ENCODE peak calls at places on chromosome 22, in seven cellular contexts. J, X, D, P, V, N and Z are unnamed samples.
A peak's percentile ranks its signal among the peaks of the same experiment; 100 is the strongest.

GRCh38 chr22:40666151-40666848 is 13.0 kb upstream of the MCHR1 start:
- DNase-seq in X (no peak), N (no peak), D (no peak), V (no peak), P (no peak), J (no peak), Z (no peak)

GRCh38 chr22:50260801-50261614 is 475 bp downstream of the MAPK12 start:
- DNase-seq in P (peak; percentile 91), X (no peak), V (no peak), J (peak; percentile 46), D (no peak), N (no peak), Z (no peak)

GRCh38 chr22:35480143-35480542 is 60.5 kb upstream of the RASD2 start:
- DNase-seq in V (no peak), J (peak; percentile 48), D (peak; percentile 50), X (peak; percentile 96), N (no peak), P (no peak), Z (no peak)

GRCh38 chr22:18085188-18085587 is 7.4 kb downstream of the PEX26 start:
- DNase-seq in J (no peak), X (no peak), V (no peak), N (no peak), D (no peak), P (no peak), Z (no peak)

GRCh38 chr22:28716686-28717085 is 24.9 kb downstream of the CHEK2 start:
- DNase-seq in X (no peak), D (no peak), N (no peak), J (no peak), V (no peak), P (no peak), Z (no peak)

GRCh38 chr22:36237462-36238347 is 1.6 kb downstream of the APOL2 start:
- DNase-seq in V (no peak), J (no peak), P (peak; percentile 50), D (no peak), X (no peak), N (no peak), Z (no peak)

GRCh38 chr22:50699754-50700386 is 27.2 kb downstream of the SHANK3 start:
- DNase-seq in N (no peak), D (peak; percentile 66), J (no peak), X (peak; percentile 48), P (no peak), V (no peak), Z (no peak)

GRCh38 chr22:44369241-44369652 is 56.5 kb upstream of the SHISAL1 start:
- DNase-seq in N (no peak), P (no peak), D (peak; percentile 65), J (no peak), V (no peak), X (peak; percentile 49), Z (no peak)

GRCh38 chr22:32676196-32676595 is 125.3 kb upstream of the TIMP3 start:
- DNase-seq in P (no peak), X (no peak), J (no peak), N (peak; percentile 64), D (no peak), V (no peak), Z (no peak)

GRCh38 chr22:49638788-49639187 is 188.9 kb downstream of the BRD1 start:
- DNase-seq in J (no peak), N (no peak), X (no peak), P (peak; percentile 69), D (no peak), V (no peak), Z (no peak)

GRCh38 chr22:37020192-37020479 is 594 bp downstream of the MPST start:
- DNase-seq in X (no peak), N (no peak), P (no peak), V (no peak), J (peak; percentile 29), D (no peak), Z (peak; percentile 35)

GRCh38 chr22:31962392-31963113 is 18.2 kb downstream of the YWHAH start:
- DNase-seq in D (peak; percentile 17), J (no peak), V (no peak), P (no peak), X (peak; percentile 7), N (no peak), Z (no peak)

GRCh38 chr22:50531546-50532352 is 1.9 kb upstream of the TYMP start:
- DNase-seq in X (peak; percentile 92), N (peak; percentile 90), P (peak; percentile 97), J (peak; percentile 57), D (peak; percentile 96), V (no peak), Z (peak; percentile 70)

GRCh38 chr22:36221799-36222751 is 17.3 kb downstream of the APOL2 start:
- DNase-seq in N (no peak), V (peak; percentile 19), P (no peak), X (no peak), J (peak; percentile 40), D (peak; percentile 85), Z (no peak)

GRCh38 chr22:44686873-44687600 is 15.0 kb upstream of the PRR5 start:
- DNase-seq in J (no peak), X (no peak), N (no peak), P (no peak), V (no peak), D (no peak), Z (no peak)

GRCh38 chr22:29275819-29276565 is 7.9 kb downstream of the EWSR1 start:
- DNase-seq in V (no peak), N (no peak), J (no peak), D (no peak), P (no peak), X (no peak), Z (no peak)

GRCh38 chr22:35783943-35784614 is 66.4 kb downstream of the APOL5 start:
- DNase-seq in D (no peak), P (no peak), J (no peak), X (no peak), V (peak; percentile 38), N (no peak), Z (no peak)

GRCh38 chr22:37051629-37052385 is at the start of gene KCTD17:
- DNase-seq in X (peak; percentile 80), P (peak; percentile 96), V (peak; percentile 77), D (peak; percentile 94), N (no peak), J (no peak), Z (peak; percentile 30)

GRCh38 chr22:48551716-48552268 is 1275.9 kb downstream of the BRD1 start:
- DNase-seq in V (no peak), P (peak; percentile 63), X (no peak), J (no peak), N (no peak), D (no peak), Z (no peak)

GRCh38 chr22:31488988-31489617 is 539 bp downstream of the EIF4ENIF1 start:
- DNase-seq in N (no peak), D (peak; percentile 92), X (no peak), P (no peak), V (no peak), J (no peak), Z (no peak)

DNA sequence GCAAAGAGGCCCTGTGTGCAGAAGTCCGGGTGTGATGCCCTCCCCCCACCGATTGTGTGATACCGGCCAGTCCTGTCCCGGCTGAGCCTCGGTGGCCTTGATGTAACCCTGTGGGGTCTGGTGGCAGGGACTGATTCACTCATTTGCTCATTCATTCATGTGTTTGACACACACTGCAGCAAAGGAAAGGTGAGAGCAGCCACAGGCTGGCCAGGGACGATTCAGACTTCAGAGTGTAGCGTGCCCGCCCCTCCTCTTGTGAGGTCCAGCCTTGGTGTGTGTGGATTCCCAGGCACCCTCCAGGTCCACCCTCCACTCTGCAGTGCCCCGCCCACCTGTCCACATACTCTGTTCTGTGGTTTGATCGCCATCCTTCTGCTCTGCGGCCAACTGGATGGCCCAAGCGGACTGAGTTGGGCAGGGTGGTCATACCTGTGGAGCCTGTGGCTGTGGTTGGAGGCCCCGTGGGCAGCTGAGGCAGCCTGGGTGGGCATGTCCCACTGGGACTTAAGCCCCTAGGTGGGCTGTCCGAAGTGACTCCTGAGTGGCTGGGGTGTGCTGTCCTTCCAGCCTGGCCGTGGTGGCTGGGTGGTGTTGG is 58.0 kb upstream of the CCDC188 start:
- DNase-seq in V (no peak), P (peak; percentile 66), J (no peak), N (no peak), X (no peak), D (no peak), Z (no peak)
- H3K4me3 ChIP-seq in V (no peak overlapping the region), P (no peak overlapping the region), J (no peak overlapping the region), N (no peak overlapping the region), X (no peak overlapping the region), D (no peak overlapping the region), Z (no peak overlapping the region)

GRCh38 chr22:30340911-30341685 is 14.4 kb upstream of the TBC1D10A start:
- DNase-seq in D (peak; percentile 85), P (peak; percentile 39), V (no peak), N (no peak), J (peak; percentile 86), X (peak; percentile 77), Z (peak; percentile 60)
- TF ChIP-seq POLR2A in D (no peak), P (no peak), V (no peak), N (no peak), J (no peak), X (no peak), Z (no peak)

GRCh38 chr22:46931881-46932280 is 169.4 kb downstream of the TBC1D22A start:
- DNase-seq in P (no peak), D (no peak), J (no peak), N (no peak), V (no peak), X (no peak), Z (no peak)

GRCh38 chr22:46929689-46930225 is 167.3 kb downstream of the TBC1D22A start:
- DNase-seq in P (no peak), X (no peak), J (no peak), N (no peak), V (no peak), D (no peak), Z (no peak)

GRCh38 chr22:46933526-46933925 is 171.1 kb downstream of the TBC1D22A start:
- DNase-seq in P (no peak), V (no peak), D (no peak), X (no peak), N (no peak), J (no peak), Z (no peak)

GRCh38 chr22:46933040-46933439 is 170.6 kb downstream of the TBC1D22A start:
- DNase-seq in D (no peak), P (no peak), J (no peak), V (no peak), X (no peak), N (no peak), Z (no peak)

DNA sequence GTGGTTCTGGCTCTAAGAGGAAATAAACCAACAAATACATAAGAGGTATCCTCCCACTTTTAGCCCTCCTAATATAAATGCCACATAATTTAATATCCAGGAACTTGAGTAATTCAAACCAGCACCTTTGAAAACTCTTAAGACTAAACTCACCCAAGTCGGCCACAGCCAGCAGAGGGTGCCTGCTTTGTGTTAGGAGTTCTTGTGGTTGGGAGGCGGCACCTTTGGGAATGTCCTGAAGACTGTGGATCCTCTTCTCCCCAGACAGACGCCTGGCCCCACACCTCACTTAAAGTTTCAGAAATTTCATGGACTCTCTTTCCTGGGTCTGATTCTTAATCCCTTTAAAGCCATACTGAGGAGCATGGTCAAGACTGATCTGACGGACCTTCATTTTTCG is 169.0 kb downstream of the TBC1D22A start:
- DNase-seq in N (no peak), D (no peak), J (no peak), X (no peak), P (no peak), V (no peak), Z (no peak)
- H3K4me3 ChIP-seq in N (no peak overlapping the region), D (no peak overlapping the region), J (no peak overlapping the region), X (no peak overlapping the region), P (no peak overlapping the region), V (no peak overlapping the region), Z (no peak overlapping the region)

DNA sequence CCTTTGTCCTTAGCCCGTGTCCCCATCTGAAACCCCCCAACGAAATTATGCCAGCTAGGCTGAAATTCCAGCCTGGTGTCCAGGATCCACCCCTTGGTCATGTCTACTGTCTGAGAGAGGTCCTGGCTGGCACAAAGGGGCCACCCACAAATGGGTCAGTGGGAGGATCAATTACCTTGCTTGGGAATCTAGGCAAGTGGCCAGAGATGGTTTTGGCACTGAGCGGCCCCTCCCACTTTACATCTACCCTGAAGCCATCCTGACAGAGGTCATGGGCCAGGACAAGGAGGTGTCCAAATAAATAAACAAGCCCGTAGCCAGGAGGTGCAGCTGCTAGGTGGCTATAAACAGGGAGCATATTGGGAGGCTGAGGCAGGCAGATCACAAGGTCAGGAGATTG is 311.5 kb downstream of the MN1 start:
- DNase-seq in X (no peak), J (no peak), V (no peak), N (no peak), P (no peak), D (peak; percentile 29), Z (no peak)
- TF ChIP-seq POLR2A in X (no peak), J (no peak), V (no peak), N (no peak), P (no peak), D (no peak), Z (no peak)